ENCODE peak calls at places on chromosomes 7 and 10, in six cellular contexts. U is endodermal cell, D is AG04450, Z is tibial artery, R is adipocyte, I is PC-3. L is an unnamed sample. For H3K9me3, the result is how much of the 10 kb centered on the place peaks cover.

GRCh38 chr10:4407783-4408182 is 418.2 kb upstream of the AKR1E2 start:
- DNase-seq in D (no peak), R (peak), I (peak), Z (no peak), U (no peak), L (no peak)

GRCh38 chr10:89120931-89121907 is 85.9 kb downstream of the CH25H start:
- DNase-seq in Z (no peak), I (no peak), D (no peak), R (peak), U (no peak), L (no peak)

GRCh38 chr10:28367865-28368541 is 65.1 kb upstream of the MPP7 start:
- DNase-seq in D (no peak), Z (no peak), R (peak), U (no peak), I (no peak), L (peak)

GRCh38 chr10:14616465-14616864 is 158.2 kb downstream of the FAM107B start:
- DNase-seq in R (no peak), Z (no peak), U (no peak), D (no peak), I (no peak), L (no peak)

GRCh38 chr7:107501593-107501992 is 31.7 kb downstream of the GPR22 start:
- DNase-seq in Z (no peak), U (peak), R (peak), I (peak), D (no peak), L (peak)

GRCh38 chr10:117212176-117212575 is 14.9 kb downstream of the KCNK18 start:
- DNase-seq in U (no peak), Z (no peak), I (no peak), R (no peak), D (no peak), L (no peak)

GRCh38 chr7:149050941-149051340 is 22.6 kb upstream of the PDIA4 start:
- DNase-seq in U (no peak), I (no peak), R (no peak), D (no peak), Z (no peak), L (no peak)

GRCh38 chr7:128889121-128889520 is 21.4 kb downstream of the KCP start:
- DNase-seq in Z (no peak), U (no peak), R (no peak), D (no peak), I (peak), L (no peak)

GRCh38 chr7:51026341-51026740 is 243.6 kb upstream of the GRB10 start:
- DNase-seq in I (no peak), R (no peak), Z (no peak), U (no peak), D (no peak), L (no peak)

GRCh38 chr7:130741336-130741995 is 7.5 kb upstream of the KLF14 start:
- DNase-seq in R (no peak), D (no peak), U (no peak), I (no peak), Z (no peak), L (no peak)

GRCh38 chr7:57385668-57386067 is 64.3 kb upstream of the ZNF716 start:
- DNase-seq in U (no peak), Z (no peak), R (no peak), I (no peak), D (no peak), L (no peak)

GRCh38 chr7:57375783-57376182 is 74.2 kb upstream of the ZNF716 start:
- DNase-seq in D (no peak), R (no peak), I (no peak), Z (no peak), U (no peak), L (no peak)

GRCh38 chr7:57384380-57384779 is 65.6 kb upstream of the ZNF716 start:
- DNase-seq in U (no peak), R (no peak), D (no peak), I (no peak), Z (no peak), L (no peak)

DNA sequence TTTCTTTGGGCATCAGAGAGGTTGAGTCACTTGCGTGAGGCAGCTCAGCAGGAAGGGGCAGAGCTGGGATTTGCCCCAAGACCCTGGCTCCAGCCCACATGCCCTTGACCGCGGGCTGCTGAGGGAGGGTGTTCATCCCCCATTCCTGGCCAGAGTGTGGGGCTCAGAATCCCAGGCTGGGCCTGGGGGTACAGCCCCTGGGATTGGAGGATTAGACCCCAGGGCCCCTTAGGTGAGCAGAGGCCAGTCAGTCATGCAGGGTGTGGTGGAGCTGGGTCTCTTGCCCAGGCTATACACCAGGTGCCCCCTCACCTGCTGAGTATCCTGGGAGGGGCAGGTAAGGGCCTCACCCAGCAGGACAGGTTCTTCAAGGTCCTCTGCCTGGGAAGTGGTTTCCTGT is 68.4 kb upstream of the ZNF716 start:
- DNase-seq in U (no peak), Z (no peak), R (no peak), I (no peak), D (no peak), L (no peak)
- H3K9me3 ChIP-seq in U (half or more), Z (under half), R (under half), I (under half), D (half or more), L (under half)

DNA sequence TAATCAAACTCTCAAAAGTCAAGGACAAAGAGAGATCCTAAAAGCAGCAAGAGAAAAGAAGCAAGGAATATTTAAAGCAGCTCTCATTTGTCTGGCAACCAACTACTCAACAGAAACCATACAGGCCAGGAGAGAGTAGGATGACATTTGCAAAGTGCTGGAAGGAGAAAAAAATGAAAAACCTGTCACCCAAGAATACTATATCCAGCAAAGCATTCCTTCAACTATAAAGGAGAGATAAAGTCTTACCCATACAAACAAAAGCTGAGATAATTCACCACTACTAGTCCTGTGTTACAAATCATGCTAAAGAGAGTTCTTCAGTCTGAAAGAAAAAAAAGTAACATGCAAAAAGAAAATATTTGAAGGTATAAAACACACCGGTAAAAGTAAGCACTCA is 357.7 kb downstream of the PTPRN2 start:
- DNase-seq in I (no peak), D (no peak), U (no peak), Z (no peak), R (no peak), L (no peak)
- H3K9me3 ChIP-seq in I (under half), D (under half), U (half or more), Z (under half), R (under half), L (under half)

GRCh38 chr7:157641866-157642265 is 305.1 kb downstream of the DNAJB6 start:
- DNase-seq in U (peak), R (no peak), D (no peak), I (no peak), Z (peak), L (no peak)
- H3K9me3 ChIP-seq in U (half or more), R (under half), D (half or more), I (under half), Z (under half), L (under half)

GRCh38 chr10:2262333-2262732 is 525.0 kb upstream of the ADARB2 start:
- DNase-seq in Z (no peak), D (no peak), R (no peak), I (no peak), U (no peak), L (no peak)
- H3K9me3 ChIP-seq in Z (under half), D (under half), R (under half), I (under half), U (under half), L (under half)

DNA sequence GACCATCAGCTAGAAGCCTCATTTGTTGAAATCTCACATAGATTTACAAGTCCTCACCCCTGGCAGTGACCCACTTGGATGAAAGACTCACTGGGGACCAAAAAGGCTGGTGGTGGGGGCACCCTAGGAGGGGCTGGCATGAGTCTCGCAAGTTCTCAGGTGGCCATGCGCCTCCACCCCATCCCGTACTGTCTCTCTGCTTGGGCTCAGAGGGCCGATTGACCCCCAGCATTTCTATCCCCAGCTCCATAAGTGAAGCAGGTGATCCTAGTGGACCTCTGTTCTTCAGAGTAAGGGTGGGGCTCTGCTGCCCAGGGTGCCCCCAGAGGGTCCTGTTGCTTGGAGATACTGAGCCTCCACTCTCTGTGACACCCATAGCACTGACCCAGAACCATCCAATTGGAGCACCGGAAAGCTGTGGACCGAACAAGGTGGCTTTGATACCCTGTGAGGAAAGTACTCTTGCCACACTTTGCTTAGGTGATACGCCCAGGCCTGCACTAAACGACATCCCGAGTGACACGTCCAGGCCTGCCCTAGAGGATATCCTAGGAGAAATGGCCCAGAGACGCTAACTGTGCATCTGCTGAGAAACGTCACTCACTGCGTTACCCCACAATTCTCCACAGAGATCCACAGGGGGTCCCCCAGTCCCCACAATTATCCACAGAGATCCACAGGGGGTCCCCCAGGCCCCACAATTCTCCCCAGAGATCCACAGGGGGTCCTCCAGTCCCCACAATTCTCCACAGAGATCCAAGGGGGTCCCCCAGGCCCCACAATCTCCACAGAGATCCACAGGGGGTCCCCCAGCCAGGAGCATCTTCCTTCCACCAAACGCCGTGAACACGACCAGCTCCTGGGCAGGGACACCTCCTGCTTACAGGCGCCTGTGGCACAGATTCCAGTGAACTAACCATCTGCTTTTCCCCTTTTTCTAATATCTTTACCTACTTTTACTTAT is 262.9 kb downstream of the PTPRN2 start:
- DNase-seq in U (peak), R (no peak), Z (no peak), I (no peak), D (no peak), L (no peak)
- H3K9me3 ChIP-seq in U (half or more), R (under half), Z (under half), I (under half), D (half or more), L (under half)